ENCODE peak calls at places on chromosomes 6 and 20, in four cellular contexts. V is A549, P is K562, Z is H1. B is an unnamed sample.

GRCh38 chr6:125974214-125974866 is 12.0 kb upstream of the TRMT11 start:
- DNase-seq in P (peak), V (peak), Z (no peak), B (peak)

GRCh38 chr6:82331031-82331773 is 32.4 kb upstream of the TPBG start:
- DNase-seq in Z (no peak), V (peak), P (no peak), B (no peak)

GRCh38 chr6:39451831-39452230 is 129.3 kb upstream of the KCNK16 start:
- DNase-seq in V (no peak), Z (peak), P (peak), B (no peak)

GRCh38 chr6:3796396-3796795 is 44.9 kb upstream of the PXDC1 start:
- DNase-seq in P (no peak), Z (no peak), V (no peak), B (no peak)

GRCh38 chr20:33373735-33374605 is 27.3 kb downstream of the CDK5RAP1 start:
- DNase-seq in Z (no peak), V (peak), P (no peak), B (peak)

GRCh38 chr20:21796059-21796458 is 90.6 kb downstream of the PAX1 start:
- DNase-seq in P (no peak), V (no peak), Z (no peak), B (peak)

GRCh38 chr6:70059047-70059719 is 192.8 kb downstream of the COL19A1 start:
- DNase-seq in P (no peak), V (no peak), Z (no peak), B (no peak)

GRCh38 chr6:13615802-13616140 is 636 bp downstream of the NOL7 start:
- DNase-seq in Z (peak), V (peak), P (peak), B (no peak)

GRCh38 chr20:41601742-41602141 is 16.4 kb downstream of the CHD6 start:
- DNase-seq in Z (peak), P (no peak), V (no peak), B (no peak)

GRCh38 chr20:687468-688203 is 12.0 kb upstream of the SCRT2 start:
- DNase-seq in V (no peak), Z (no peak), P (no peak), B (no peak)

GRCh38 chr20:51121901-51122412 is 99.0 kb upstream of the KCNG1 start:
- DNase-seq in V (peak), P (no peak), Z (peak), B (no peak)

GRCh38 chr20:41029150-41029872 is 689 bp downstream of the TOP1 start:
- DNase-seq in Z (peak), P (peak), V (peak), B (no peak)

GRCh38 chr6:7505196-7505699 is 36.2 kb upstream of the DSP start:
- DNase-seq in P (no peak), Z (peak), V (peak), B (peak)

DNA sequence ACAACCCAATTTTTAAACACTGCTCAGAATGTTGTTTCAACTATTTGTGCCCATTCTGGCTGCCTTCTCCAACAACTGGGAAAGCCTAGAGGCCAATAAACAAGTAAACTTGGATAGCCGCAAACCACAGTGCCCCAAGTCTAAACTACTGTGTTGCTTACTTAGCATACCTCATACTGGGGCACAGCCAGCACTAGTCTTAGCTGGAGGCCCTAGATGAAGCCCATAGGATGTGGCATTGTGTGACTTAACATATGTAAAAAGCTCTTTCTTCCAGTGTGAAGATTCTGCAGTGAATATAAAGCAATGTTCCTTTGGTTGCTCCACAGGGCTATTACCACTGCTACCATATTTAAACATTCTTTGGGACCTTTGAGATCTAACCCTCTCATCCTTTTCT is 564.3 kb upstream of the NRSN1 start:
- DNase-seq in P (no peak), Z (no peak), V (no peak), B (no peak)
- TF ChIP-seq PHF8 in P (no peak), Z (no peak), V (no peak), B (no peak)

DNA sequence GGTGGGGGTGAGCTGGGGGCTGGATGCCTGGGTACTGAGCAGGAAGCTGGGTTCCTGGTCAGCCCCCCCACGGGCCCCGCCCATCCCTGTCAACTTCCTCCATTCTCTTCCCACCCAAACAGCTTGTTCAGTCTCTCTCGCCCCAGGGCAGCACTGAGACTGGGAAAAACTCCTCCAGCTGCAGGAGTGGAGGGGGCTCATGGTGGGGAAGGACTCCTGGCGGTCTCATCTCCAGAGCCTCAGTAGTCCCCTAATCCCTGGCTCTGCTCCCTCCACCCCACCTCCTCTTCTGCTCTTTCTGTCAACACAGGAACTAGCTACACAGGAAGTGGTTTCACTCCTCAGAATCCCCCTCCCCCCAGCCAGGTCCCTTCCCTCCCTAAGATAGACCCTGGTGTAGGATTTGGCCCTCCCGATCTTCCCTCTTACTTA is at the start of gene GPSM3:
- DNase-seq in V (no peak), P (peak), Z (no peak), B (no peak)
- TF ChIP-seq PHF8 in V (no peak), P (peak), Z (no peak), B (no peak)

DNA sequence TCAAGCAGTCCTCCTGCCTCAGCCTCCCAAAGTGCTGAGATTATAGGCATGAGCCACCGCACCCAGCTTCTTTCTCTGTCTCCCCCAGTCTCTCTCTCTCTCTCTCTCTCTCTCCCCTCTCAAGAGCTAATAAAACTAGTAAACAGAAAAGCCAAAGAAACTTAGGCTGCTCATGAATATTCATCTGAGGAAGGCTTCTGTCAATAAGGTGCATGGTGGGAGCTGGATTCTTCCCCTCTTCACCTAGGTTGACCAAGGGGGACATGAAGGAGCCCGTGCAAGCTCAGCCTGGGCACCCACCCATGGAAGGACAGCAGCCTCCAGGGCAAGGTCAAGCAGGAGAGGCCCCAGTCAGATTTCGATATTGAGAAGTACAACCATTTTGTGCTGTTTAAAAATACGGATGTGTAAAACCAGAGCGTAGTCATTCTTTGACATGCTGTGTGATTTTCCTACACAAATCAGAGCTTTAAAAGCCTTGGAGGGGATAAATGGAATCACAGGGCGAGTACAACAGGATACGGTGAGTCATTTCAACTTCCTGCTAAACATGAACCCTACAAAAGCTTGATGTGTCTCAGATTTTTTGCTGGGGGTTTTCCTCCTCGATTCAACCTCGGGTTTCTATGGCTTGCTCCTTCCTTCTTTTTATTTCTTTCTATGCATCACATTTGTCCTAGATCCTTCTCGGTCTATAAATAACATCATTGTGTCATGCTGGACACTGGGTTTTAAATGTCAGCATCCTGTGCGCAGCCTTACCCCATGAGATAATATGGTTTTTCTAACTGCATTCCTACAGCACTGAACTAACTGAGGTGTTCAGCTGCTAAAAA is 368.9 kb upstream of the JARID2 start:
- DNase-seq in Z (no peak), V (no peak), P (no peak), B (no peak)
- TF ChIP-seq PHF8 in Z (no peak), V (no peak), P (no peak), B (no peak)

DNA sequence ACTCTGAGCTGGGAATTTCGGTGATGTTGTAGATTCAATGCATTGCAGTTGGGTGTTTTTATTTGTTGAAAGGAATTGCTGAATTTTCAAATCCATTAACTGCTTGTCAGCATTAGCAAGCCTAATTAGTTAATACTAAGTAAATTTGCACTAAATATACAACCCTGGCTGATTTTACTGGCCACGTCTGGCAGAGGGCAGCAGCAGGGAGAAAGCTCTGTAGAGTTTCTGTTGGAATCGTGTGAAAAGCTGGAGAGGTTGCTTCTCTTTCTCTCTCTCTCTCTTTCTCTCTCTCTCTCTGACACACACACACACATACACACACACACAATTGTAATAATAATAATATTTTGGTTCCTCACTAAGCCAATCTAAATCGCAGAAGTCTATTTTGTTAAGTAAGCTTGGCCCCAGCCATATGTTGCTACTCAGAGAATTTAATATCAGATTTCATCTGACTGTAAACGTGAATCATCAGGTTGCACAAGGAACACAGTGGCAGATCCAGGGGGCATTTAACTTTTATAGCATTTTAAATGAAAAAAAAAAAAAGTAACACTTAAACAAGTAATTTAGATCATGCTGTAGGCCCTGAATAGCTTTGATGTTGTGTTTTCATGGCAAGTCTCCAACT is 289.5 kb downstream of the ESR1 start:
- DNase-seq in Z (no peak), P (no peak), V (no peak), B (no peak)
- TF ChIP-seq PHF8 in Z (no peak), P (no peak), V (no peak), B (no peak)

GRCh38 chr6:32562931-32563330 is 26.7 kb downstream of the HLA-DRB1 start:
- DNase-seq in P (no peak), V (no peak), Z (no peak), B (no peak)
- TF ChIP-seq PHF8 in P (no peak), V (no peak), Z (no peak), B (no peak)

DNA sequence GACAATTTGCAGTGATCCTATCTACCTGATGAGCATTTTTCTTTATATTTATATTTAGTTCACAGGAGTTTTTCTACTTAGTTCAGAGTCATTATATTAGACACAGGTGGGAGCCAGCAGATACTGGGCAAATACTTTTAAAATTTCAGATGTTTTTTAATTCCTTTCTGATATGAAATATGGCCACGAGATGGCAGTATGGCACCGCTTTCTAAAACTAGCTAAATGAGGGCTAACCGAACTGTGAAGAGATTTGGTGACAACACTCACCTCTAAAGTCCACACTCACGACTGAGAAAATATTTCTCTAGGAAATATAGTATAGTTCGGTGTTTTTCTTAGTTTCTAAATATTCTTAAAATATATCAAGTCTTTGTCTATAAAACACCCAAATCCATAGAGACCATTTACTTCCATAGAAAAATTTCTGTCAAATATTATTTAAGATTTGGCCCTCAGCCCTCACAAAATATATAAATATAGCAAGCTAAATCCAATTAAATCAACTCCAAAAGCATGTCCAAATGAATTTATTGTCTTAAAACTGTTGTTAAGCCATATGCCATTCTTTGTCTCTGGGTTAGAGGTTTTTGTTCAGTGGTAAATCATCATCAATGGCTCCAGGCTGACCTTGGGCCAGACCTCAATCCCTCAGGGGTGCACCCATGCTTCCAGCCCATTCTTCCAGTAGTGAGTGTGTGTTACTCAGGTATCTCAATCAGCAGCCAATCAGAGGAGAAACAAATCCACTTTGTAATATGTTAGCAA is 63.6 kb downstream of the HUS1B start:
- DNase-seq in Z (no peak), V (peak), P (peak), B (peak)
- TF ChIP-seq PHF8 in Z (no peak), V (no peak), P (no peak), B (no peak)

B was measured in HepG2.